ENCODE peak calls at places on chromosomes 16 and 17, in seven cellular contexts. One of them, this sample, is unnamed.

GRCh38 chr17:37752482-37752881 is 7.6 kb upstream of the HNF1B start:
- DNase-seq in GM23248: peak; percentile 88
- DNase-seq in GM23338: no peak
- DNase-seq in endothelial cell of umbilical vein: no peak
- DNase-seq in A549: peak; percentile 85
- DNase-seq in fibroblast of lung: no peak
- DNase-seq in IMR-90: peak; percentile 77
- DNase-seq in this sample: no peak

GRCh38 chr16:32116080-32116479 is 137.0 kb upstream of the TP53TG3D start:
- DNase-seq in A549: no peak
- DNase-seq in IMR-90: no peak
- DNase-seq in endothelial cell of umbilical vein: no peak
- DNase-seq in GM23248: peak; percentile 7
- DNase-seq in fibroblast of lung: no peak
- DNase-seq in GM23338: no peak
- DNase-seq in this sample: no peak

GRCh38 chr17:74768069-74768762 is 7.9 kb downstream of the NAT9 start:
- DNase-seq in IMR-90: peak; percentile 73
- DNase-seq in GM23338: no peak
- DNase-seq in fibroblast of lung: peak; percentile 42
- DNase-seq in GM23248: peak; percentile 92
- DNase-seq in endothelial cell of umbilical vein: no peak
- DNase-seq in A549: no peak
- DNase-seq in this sample: peak; percentile 52

GRCh38 chr17:20908373-20909273 is 134.2 kb downstream of the USP22 start:
- DNase-seq in endothelial cell of umbilical vein: peak; percentile 87
- DNase-seq in IMR-90: peak; percentile 53
- DNase-seq in GM23338: peak; percentile 96
- DNase-seq in GM23248: peak; percentile 87
- DNase-seq in A549: peak; percentile 89
- DNase-seq in fibroblast of lung: peak; percentile 71
- DNase-seq in this sample: peak; percentile 98

GRCh38 chr16:19607610-19608280 is 52.2 kb downstream of the VPS35L start:
- DNase-seq in fibroblast of lung: no peak
- DNase-seq in A549: peak; percentile 23
- DNase-seq in endothelial cell of umbilical vein: peak; percentile 41
- DNase-seq in GM23248: peak; percentile 92
- DNase-seq in GM23338: no peak
- DNase-seq in IMR-90: peak; percentile 14
- DNase-seq in this sample: no peak

GRCh38 chr16:27532088-27532810 is 17.5 kb downstream of the GTF3C1 start:
- DNase-seq in endothelial cell of umbilical vein: no peak
- DNase-seq in IMR-90: no peak
- DNase-seq in A549: no peak
- DNase-seq in GM23248: no peak
- DNase-seq in GM23338: no peak
- DNase-seq in fibroblast of lung: no peak
- DNase-seq in this sample: no peak

GRCh38 chr16:88936913-88937666 is 39.9 kb downstream of the CBFA2T3 start:
- DNase-seq in fibroblast of lung: no peak
- DNase-seq in GM23338: no peak
- DNase-seq in GM23248: no peak
- DNase-seq in A549: no peak
- DNase-seq in endothelial cell of umbilical vein: no peak
- DNase-seq in IMR-90: no peak
- DNase-seq in this sample: no peak

GRCh38 chr17:2122641-2123302 is 67.9 kb downstream of the HIC1 start:
- DNase-seq in endothelial cell of umbilical vein: peak; percentile 73
- DNase-seq in GM23338: peak; percentile 25
- DNase-seq in fibroblast of lung: peak; percentile 91
- DNase-seq in IMR-90: peak; percentile 87
- DNase-seq in GM23248: peak; percentile 14
- DNase-seq in A549: no peak
- DNase-seq in this sample: peak; percentile 56

GRCh38 chr17:64187093-64187895 is 57.4 kb upstream of the ERN1 start:
- DNase-seq in endothelial cell of umbilical vein: no peak
- DNase-seq in GM23248: no peak
- DNase-seq in IMR-90: no peak
- DNase-seq in A549: no peak
- DNase-seq in fibroblast of lung: no peak
- DNase-seq in GM23338: no peak
- DNase-seq in this sample: no peak

GRCh38 chr16:11094075-11094593 is 149.8 kb downstream of the CLEC16A start:
- DNase-seq in GM23338: no peak
- DNase-seq in fibroblast of lung: peak; percentile 90
- DNase-seq in A549: no peak
- DNase-seq in endothelial cell of umbilical vein: no peak
- DNase-seq in GM23248: no peak
- DNase-seq in IMR-90: peak; percentile 86
- DNase-seq in this sample: no peak

GRCh38 chr17:50060951-50061712 is 5.2 kb downstream of the ITGA3 start:
- DNase-seq in endothelial cell of umbilical vein: no peak
- DNase-seq in fibroblast of lung: peak; percentile 89
- DNase-seq in IMR-90: peak; percentile 75
- DNase-seq in GM23338: no peak
- DNase-seq in GM23248: peak; percentile 70
- DNase-seq in A549: peak; percentile 61
- DNase-seq in this sample: no peak

GRCh38 chr16:69334696-69335095 is 4.3 kb upstream of the PDF start:
- DNase-seq in A549: no peak
- DNase-seq in GM23338: no peak
- DNase-seq in GM23248: no peak
- DNase-seq in fibroblast of lung: no peak
- DNase-seq in endothelial cell of umbilical vein: no peak
- DNase-seq in IMR-90: no peak
- DNase-seq in this sample: no peak

GRCh38 chr17:74449773-74450172 is 16.7 kb upstream of the CD300A start:
- DNase-seq in endothelial cell of umbilical vein: no peak
- DNase-seq in GM23338: no peak
- DNase-seq in A549: no peak
- DNase-seq in fibroblast of lung: no peak
- DNase-seq in IMR-90: no peak
- DNase-seq in GM23248: no peak
- DNase-seq in this sample: no peak

GRCh38 chr16:30523768-30524574 is 2.4 kb downstream of the ZNF768 start:
- DNase-seq in GM23338: no peak
- DNase-seq in fibroblast of lung: peak; percentile 26
- DNase-seq in GM23248: no peak
- DNase-seq in A549: no peak
- DNase-seq in endothelial cell of umbilical vein: no peak
- DNase-seq in IMR-90: no peak
- DNase-seq in this sample: no peak

GRCh38 chr17:7393613-7394451 is 493 bp downstream of the PLSCR3 start:
- DNase-seq in fibroblast of lung: no peak
- DNase-seq in A549: no peak
- DNase-seq in IMR-90: no peak
- DNase-seq in GM23338: peak; percentile 88
- DNase-seq in endothelial cell of umbilical vein: no peak
- DNase-seq in GM23248: peak; percentile 59
- DNase-seq in this sample: peak; percentile 74

GRCh38 chr16:57023541-57024249 is 34.3 kb downstream of the NLRC5 start:
- DNase-seq in endothelial cell of umbilical vein: no peak
- DNase-seq in IMR-90: no peak
- DNase-seq in GM23248: no peak
- DNase-seq in A549: no peak
- DNase-seq in fibroblast of lung: no peak
- DNase-seq in GM23338: no peak
- DNase-seq in this sample: no peak

GRCh38 chr17:66737524-66737923 is 97.4 kb upstream of the CACNG5 start:
- DNase-seq in fibroblast of lung: peak; percentile 45
- DNase-seq in GM23248: peak; percentile 90
- DNase-seq in IMR-90: peak; percentile 49
- DNase-seq in GM23338: peak; percentile 79
- DNase-seq in A549: no peak
- DNase-seq in endothelial cell of umbilical vein: peak; percentile 33
- DNase-seq in this sample: no peak

GRCh38 chr17:21358185-21358584 is 18.0 kb upstream of the KCNJ12 start:
- DNase-seq in fibroblast of lung: no peak
- DNase-seq in A549: no peak
- DNase-seq in IMR-90: no peak
- DNase-seq in endothelial cell of umbilical vein: no peak
- DNase-seq in GM23248: no peak
- DNase-seq in GM23338: no peak
- DNase-seq in this sample: no peak

GRCh38 chr16:28172331-28172730 is 39.4 kb downstream of the XPO6 start:
- DNase-seq in GM23338: no peak
- DNase-seq in IMR-90: no peak
- DNase-seq in fibroblast of lung: no peak
- DNase-seq in endothelial cell of umbilical vein: no peak
- DNase-seq in GM23248: no peak
- DNase-seq in A549: no peak
- DNase-seq in this sample: no peak

GRCh38 chr17:76492989-76493501 is 8.2 kb downstream of the RHBDF2 start:
- DNase-seq in IMR-90: peak; percentile 93
- DNase-seq in GM23338: no peak
- DNase-seq in GM23248: peak; percentile 76
- DNase-seq in fibroblast of lung: peak; percentile 91
- DNase-seq in endothelial cell of umbilical vein: peak; percentile 59
- DNase-seq in A549: no peak
- DNase-seq in this sample: no peak

GRCh38 chr16:48126801-48127644 is 28.8 kb downstream of the ABCC12 start:
- DNase-seq in A549: peak; percentile 97
- DNase-seq in GM23248: peak; percentile 93
- DNase-seq in GM23338: no peak
- DNase-seq in IMR-90: peak; percentile 98
- DNase-seq in endothelial cell of umbilical vein: peak; percentile 57
- DNase-seq in fibroblast of lung: peak; percentile 95
- DNase-seq in this sample: no peak

GRCh38 chr17:82592751-82593589 is 55.3 kb downstream of the WDR45B start:
- DNase-seq in IMR-90: peak; percentile 74
- DNase-seq in GM23338: peak; percentile 88
- DNase-seq in fibroblast of lung: peak; percentile 90
- DNase-seq in endothelial cell of umbilical vein: peak; percentile 73
- DNase-seq in GM23248: peak; percentile 72
- DNase-seq in A549: peak; percentile 81
- DNase-seq in this sample: peak; percentile 84

GRCh38 chr17:27778193-27778592 is 22.1 kb downstream of the NOS2 start:
- DNase-seq in GM23338: no peak
- DNase-seq in fibroblast of lung: no peak
- DNase-seq in GM23248: peak; percentile 53
- DNase-seq in A549: no peak
- DNase-seq in IMR-90: peak; percentile 25
- DNase-seq in endothelial cell of umbilical vein: no peak
- DNase-seq in this sample: no peak

GRCh38 chr17:47897561-47897960 is 1.5 kb downstream of the SP2 start:
- DNase-seq in IMR-90: no peak
- DNase-seq in GM23338: no peak
- DNase-seq in fibroblast of lung: no peak
- DNase-seq in endothelial cell of umbilical vein: no peak
- DNase-seq in A549: no peak
- DNase-seq in GM23248: peak; percentile 26
- DNase-seq in this sample: no peak

DNA sequence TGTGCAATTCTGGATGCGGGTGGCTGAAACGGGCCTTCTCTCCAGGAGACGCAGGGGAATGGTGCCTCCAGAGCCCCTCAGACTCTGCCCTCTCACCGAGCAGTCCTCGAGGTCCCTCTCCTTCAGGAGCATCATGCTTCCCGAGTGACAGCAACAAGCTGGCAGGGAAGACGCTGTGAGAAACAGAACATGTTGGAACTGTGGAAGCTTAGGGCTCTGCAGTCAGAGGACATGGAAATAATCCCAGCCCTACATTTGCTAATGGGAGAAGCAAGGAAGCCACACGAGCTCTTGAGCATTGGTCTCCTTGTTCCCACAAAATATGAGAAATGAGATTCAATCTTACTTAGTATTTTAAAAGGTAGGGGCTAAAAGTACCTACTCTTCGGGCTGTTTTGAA is 115.0 kb downstream of the DYNLRB2 start:
- DNase-seq in endothelial cell of umbilical vein: no peak
- DNase-seq in fibroblast of lung: no peak
- DNase-seq in IMR-90: no peak
- DNase-seq in GM23338: no peak
- DNase-seq in A549: no peak
- DNase-seq in GM23248: no peak
- DNase-seq in this sample: no peak
- H3K4me3 ChIP-seq in endothelial cell of umbilical vein: no peak overlapping the region
- H3K4me3 ChIP-seq in fibroblast of lung: no peak overlapping the region
- H3K4me3 ChIP-seq in IMR-90: no peak overlapping the region
- H3K4me3 ChIP-seq in GM23338: no peak overlapping the region
- H3K4me3 ChIP-seq in A549: no peak overlapping the region
- H3K4me3 ChIP-seq in GM23248: no peak overlapping the region
- H3K4me3 ChIP-seq in this sample: no peak overlapping the region

GRCh38 chr16:4556580-4556979 is 440 bp downstream of the C16orf96 start:
- DNase-seq in endothelial cell of umbilical vein: no peak
- DNase-seq in GM23248: no peak
- DNase-seq in fibroblast of lung: no peak
- DNase-seq in IMR-90: no peak
- DNase-seq in A549: no peak
- DNase-seq in GM23338: no peak
- DNase-seq in this sample: no peak
- H3K4me2 ChIP-seq in endothelial cell of umbilical vein: no peak overlapping the region
- H3K4me2 ChIP-seq in GM23248: no peak overlapping the region
- H3K4me2 ChIP-seq in fibroblast of lung: no peak overlapping the region
- H3K4me2 ChIP-seq in IMR-90: no peak overlapping the region
- H3K4me2 ChIP-seq in A549: no peak overlapping the region
- H3K4me2 ChIP-seq in GM23338: no peak overlapping the region
- H3K4me2 ChIP-seq in this sample: no peak overlapping the region

DNA sequence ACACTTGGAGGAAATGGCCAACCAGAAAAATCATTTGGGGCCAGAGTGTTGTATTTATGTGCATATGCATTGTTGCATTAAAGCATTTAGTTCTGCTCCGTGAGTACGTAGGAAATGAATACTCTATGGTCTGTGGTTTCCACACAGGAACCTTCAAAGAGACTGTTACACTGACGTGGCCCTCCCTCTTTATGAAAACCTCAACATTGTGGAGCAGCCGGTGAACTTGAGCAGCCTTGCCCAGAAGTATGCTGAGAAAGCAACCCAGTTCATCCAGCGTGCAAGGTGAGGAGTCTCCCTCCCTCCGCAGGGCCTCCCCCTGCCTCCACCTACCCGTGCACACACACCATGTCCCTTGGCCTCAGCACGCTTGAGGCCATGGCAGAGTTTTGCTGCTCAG is 65.2 kb downstream of the ARSG start:
- DNase-seq in GM23248: no peak
- DNase-seq in A549: no peak
- DNase-seq in endothelial cell of umbilical vein: no peak
- DNase-seq in IMR-90: no peak
- DNase-seq in fibroblast of lung: no peak
- DNase-seq in GM23338: no peak
- DNase-seq in this sample: no peak
- H3K4me3 ChIP-seq in GM23248: no peak overlapping the region
- H3K4me3 ChIP-seq in A549: no peak overlapping the region
- H3K4me3 ChIP-seq in endothelial cell of umbilical vein: no peak overlapping the region
- H3K4me3 ChIP-seq in IMR-90: no peak overlapping the region
- H3K4me3 ChIP-seq in fibroblast of lung: no peak overlapping the region
- H3K4me3 ChIP-seq in GM23338: no peak overlapping the region
- H3K4me3 ChIP-seq in this sample: no peak overlapping the region

DNA sequence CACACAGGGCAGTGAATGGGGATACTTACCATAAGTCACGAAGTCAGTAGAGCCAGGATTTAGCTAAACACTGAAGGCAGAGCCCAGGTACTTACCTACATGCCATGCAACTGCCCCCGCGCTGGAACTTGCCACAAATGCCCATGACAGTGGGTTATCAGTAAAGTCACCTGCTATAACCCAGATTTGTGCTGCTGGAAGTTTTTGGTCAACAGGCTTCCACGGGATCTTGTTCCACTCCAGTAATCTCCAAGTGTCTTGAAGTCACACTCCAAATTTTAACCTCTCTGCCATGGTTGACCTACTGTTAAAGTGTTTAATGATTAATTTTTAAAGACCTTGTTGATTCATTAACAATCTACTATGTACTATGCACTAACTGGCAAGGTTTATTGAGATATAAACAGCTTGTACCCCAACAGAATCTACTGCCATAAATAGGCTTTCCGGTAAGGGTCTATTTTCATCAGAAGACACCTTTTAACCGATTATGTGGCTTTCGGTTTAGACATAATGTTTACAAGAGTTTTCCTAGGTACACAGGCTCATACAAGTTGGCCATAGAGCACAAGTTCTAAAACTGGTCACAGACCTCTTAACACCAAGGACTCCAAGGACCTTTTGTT is 6.3 kb upstream of the SLC5A11 start:
- DNase-seq in endothelial cell of umbilical vein: no peak
- DNase-seq in fibroblast of lung: no peak
- DNase-seq in GM23338: no peak
- DNase-seq in A549: no peak
- DNase-seq in GM23248: no peak
- DNase-seq in IMR-90: no peak
- DNase-seq in this sample: no peak
- H3K4me2 ChIP-seq in endothelial cell of umbilical vein: peak overlapping the region; percentile 2
- H3K4me2 ChIP-seq in fibroblast of lung: no peak overlapping the region
- H3K4me2 ChIP-seq in GM23338: no peak overlapping the region
- H3K4me2 ChIP-seq in A549: peak overlapping the region; percentile 75
- H3K4me2 ChIP-seq in GM23248: peak overlapping the region; percentile 71
- H3K4me2 ChIP-seq in IMR-90: peak overlapping the region; percentile 51
- H3K4me2 ChIP-seq in this sample: peak overlapping the region; percentile 54